ENCODE peak calls at places on chromosomes 2 and 18, in seven cellular contexts. K is AG20443, D is GDM1, J is NCI-H1092, U is A549, W is H4, T is Calu3. I is an unnamed sample.

GRCh38 chr2:68328901-68329300 is 9.2 kb upstream of the CNRIP1 start:
- DNase-seq in U (no peak), W (no peak), J (no peak), K (no peak), T (no peak), D (no peak), I (no peak)

GRCh38 chr2:227856697-227857096 is 14.7 kb upstream of the DAW1 start:
- DNase-seq in U (no peak), D (no peak), K (no peak), J (no peak), W (no peak), T (no peak), I (no peak)

GRCh38 chr2:228652366-228652765 is 470.9 kb upstream of the SPHKAP start:
- DNase-seq in U (no peak), W (no peak), D (no peak), K (peak; percentile 25), J (no peak), T (no peak), I (no peak)

GRCh38 chr2:239177325-239177724 is 223.5 kb downstream of the HDAC4 start:
- DNase-seq in U (no peak), T (no peak), D (no peak), K (no peak), J (no peak), W (no peak), I (no peak)

GRCh38 chr2:27245620-27246019 is 17.2 kb downstream of the SLC30A3 start:
- DNase-seq in D (no peak), W (no peak), U (no peak), T (no peak), J (no peak), K (no peak), I (no peak)

GRCh38 chr18:58615150-58616132 is 13.4 kb downstream of the ALPK2 start:
- DNase-seq in U (no peak), D (no peak), J (no peak), K (no peak), T (no peak), W (no peak), I (no peak)

GRCh38 chr2:73931531-73932500 is 5.1 kb downstream of the DGUOK start:
- DNase-seq in K (peak; percentile 19), U (no peak), D (no peak), W (no peak), J (no peak), T (no peak), I (no peak)

GRCh38 chr18:13216732-13217465 is 1.7 kb upstream of the LDLRAD4 start:
- DNase-seq in K (peak; percentile 66), W (no peak), D (peak; percentile 51), U (no peak), T (peak; percentile 23), J (peak; percentile 18), I (no peak)

GRCh38 chr18:49761771-49762170 is 51.6 kb downstream of the ACAA2 start:
- DNase-seq in W (no peak), J (no peak), U (no peak), K (no peak), T (no peak), D (no peak), I (no peak)

GRCh38 chr18:70420151-70420898 is 131.5 kb downstream of the SOCS6 start:
- DNase-seq in D (no peak), W (peak; percentile 48), J (no peak), U (no peak), T (no peak), K (peak; percentile 46), I (no peak)

GRCh38 chr2:19933351-19933981 is 31.7 kb upstream of the TTC32 start:
- DNase-seq in T (peak; percentile 32), K (peak; percentile 65), U (peak; percentile 64), J (no peak), D (no peak), W (peak; percentile 10), I (peak; percentile 96)

GRCh38 chr18:66646622-66647021 is 42.7 kb upstream of the CDH19 start:
- DNase-seq in W (no peak), K (no peak), T (no peak), U (no peak), J (no peak), D (no peak), I (no peak)

GRCh38 chr2:120239488-120240287 is 13.0 kb upstream of the RALB start:
- DNase-seq in D (no peak), J (no peak), K (peak; percentile 93), U (peak; percentile 35), T (peak; percentile 75), W (peak; percentile 64), I (no peak)

GRCh38 chr2:46025683-46026082 is 271.5 kb upstream of the EPAS1 start:
- DNase-seq in T (no peak), K (no peak), D (no peak), W (no peak), J (no peak), U (no peak), I (no peak)

GRCh38 chr2:239353697-239354096 is 47.1 kb downstream of the HDAC4 start:
- DNase-seq in J (no peak), W (no peak), U (no peak), T (no peak), D (no peak), K (no peak), I (no peak)

GRCh38 chr2:142857247-142858154 is 20.0 kb upstream of the KYNU start:
- DNase-seq in U (no peak), W (no peak), T (no peak), D (no peak), K (peak; percentile 10), J (no peak), I (no peak)